ENCODE peak calls at places on chromosomes 7 and 10, in five cellular contexts. G is tibial artery, A is IMR-90, F is pancreas, Z is HCT116. C is an unnamed sample.

GRCh38 chr7:16615234-16615633 is 30.3 kb downstream of the ANKMY2 start:
- DNase-seq in G (no peak), Z (no peak), A (no peak), F (no peak), C (no peak)

GRCh38 chr7:55438765-55439525 is 73.8 kb downstream of the LANCL2 start:
- DNase-seq in A (peak; percentile 37), G (no peak), Z (no peak), F (no peak), C (no peak)

GRCh38 chr7:17304926-17305325 is 6.5 kb downstream of the AHR start:
- DNase-seq in A (peak; percentile 88), G (no peak), Z (peak; percentile 88), F (no peak), C (peak; percentile 91)

GRCh38 chr10:29243750-29244149 is 45.1 kb upstream of the LYZL1 start:
- DNase-seq in A (no peak), G (no peak), F (no peak), Z (peak; percentile 12), C (peak; percentile 11)

GRCh38 chr10:104612577-104613205 is 28.4 kb upstream of the SORCS3 start:
- DNase-seq in F (no peak), G (no peak), A (no peak), Z (no peak), C (no peak)

GRCh38 chr7:90726120-90726519 is 130.0 kb downstream of the CDK14 start:
- DNase-seq in G (no peak), Z (no peak), A (peak; percentile 46), F (no peak), C (no peak)

GRCh38 chr7:127733976-127734375 is 82.0 kb downstream of the SND1 start:
- DNase-seq in A (peak; percentile 17), F (no peak), Z (no peak), G (no peak), C (no peak)

GRCh38 chr10:79415736-79416577 is 29.5 kb downstream of the ZCCHC24 start:
- DNase-seq in F (peak; percentile 12), A (no peak), G (peak; percentile 58), Z (no peak), C (no peak)

GRCh38 chr10:114703377-114704125 is 45.5 kb upstream of the ABLIM1 start:
- DNase-seq in A (peak; percentile 43), Z (no peak), G (no peak), F (no peak), C (no peak)

GRCh38 chr7:142685877-142686508 is 63.3 kb upstream of the PRSS1 start:
- DNase-seq in A (no peak), G (no peak), F (no peak), Z (no peak), C (no peak)

GRCh38 chr10:79298403-79299244 is 48.6 kb upstream of the PPIF start:
- DNase-seq in G (peak; percentile 85), Z (peak; percentile 53), F (peak; percentile 66), A (peak; percentile 99), C (peak; percentile 66)

GRCh38 chr7:37310322-37311080 is 138.2 kb downstream of the ELMO1 start:
- DNase-seq in G (no peak), F (no peak), A (no peak), Z (no peak), C (no peak)

GRCh38 chr7:93310346-93310745 is 78.2 kb downstream of the VPS50 start:
- DNase-seq in G (no peak), F (no peak), Z (no peak), A (peak; percentile 50), C (peak; percentile 16)

GRCh38 chr7:13988011-13988410 is 1.5 kb downstream of the ETV1 start:
- DNase-seq in A (peak; percentile 77), F (no peak), Z (no peak), G (no peak), C (no peak)

GRCh38 chr7:119438315-119438714 is 834.7 kb upstream of the KCND2 start:
- DNase-seq in Z (no peak), A (no peak), G (no peak), F (no peak), C (no peak)
- H3K27me3 ChIP-seq in Z (no peaks in the 10 kb centered on the region), A (no peaks in the 10 kb centered on the region), G (no peaks in the 10 kb centered on the region), F (no peaks in the 10 kb centered on the region), C (no peaks in the 10 kb centered on the region)

GRCh38 chr7:20449146-20449648 is 118.5 kb downstream of the ITGB8 start:
- DNase-seq in A (no peak), F (no peak), Z (no peak), G (no peak), C (no peak)
- H3K27ac ChIP-seq in A (no peak overlapping the region), F (no peak overlapping the region), Z (no peak overlapping the region), G (no peak overlapping the region), C (no peak overlapping the region)

GRCh38 chr7:99387912-99388311 is 13.4 kb downstream of the ARPC1B start:
- DNase-seq in A (no peak), Z (no peak), F (peak; percentile 58), G (no peak), C (no peak)

GRCh38 chr7:99384523-99384922 is 10.0 kb downstream of the ARPC1B start:
- DNase-seq in Z (no peak), F (peak; percentile 52), G (no peak), A (no peak), C (no peak)

GRCh38 chr7:99385564-99385963 is 11.0 kb downstream of the ARPC1B start:
- DNase-seq in A (no peak), Z (no peak), F (peak; percentile 68), G (no peak), C (no peak)

GRCh38 chr7:99383791-99384370 is 9.4 kb downstream of the ARPC1B start:
- DNase-seq in Z (no peak), F (peak; percentile 51), G (no peak), A (no peak), C (no peak)

DNA sequence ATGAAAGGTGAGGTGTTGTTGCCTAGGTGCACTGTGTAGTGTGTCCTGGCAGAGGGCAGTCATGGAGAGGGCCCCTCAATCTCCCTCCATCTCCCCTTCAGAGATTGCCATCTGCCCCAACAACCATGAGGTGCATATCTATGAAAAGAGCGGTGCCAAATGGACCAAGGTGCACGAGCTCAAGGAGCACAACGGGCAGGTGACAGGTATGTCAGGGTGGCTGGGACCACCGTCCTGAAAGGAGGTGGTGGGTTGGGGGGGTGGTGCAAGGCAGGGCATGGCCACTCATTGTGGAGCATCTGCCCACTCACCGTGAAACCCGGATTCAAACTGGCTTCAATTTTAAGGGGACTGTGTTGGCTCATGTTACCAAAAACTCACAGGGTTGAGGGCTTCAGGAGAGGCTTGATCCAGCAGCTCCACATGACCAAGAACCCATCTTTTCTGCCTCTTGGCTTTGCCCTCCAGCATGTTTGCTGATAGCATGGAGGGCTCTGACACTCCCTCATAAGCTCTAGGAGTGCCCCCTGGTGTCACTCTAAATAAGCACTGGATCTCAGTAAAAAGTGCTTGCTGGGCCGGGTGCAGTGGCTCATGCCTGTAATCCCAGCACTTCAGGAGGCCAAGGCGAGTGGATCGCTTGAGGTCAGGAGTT is 12.2 kb downstream of the ARPC1B start:
- DNase-seq in G (no peak), A (peak; percentile 37), F (peak; percentile 28), Z (no peak), C (no peak)
- TF ChIP-seq CTCF in G (no peak), A (peak; percentile 27), F (no peak), Z (peak; percentile 46), C (peak; percentile 66)

GRCh38 chr10:125534515-125534914 is 148.4 kb downstream of the TEX36 start:
- DNase-seq in F (no peak), A (no peak), Z (no peak), G (no peak), C (no peak)
- H3K27me3 ChIP-seq in F (no peaks in the 10 kb centered on the region), A (peaks cover 3% of the 10 kb centered on the region), Z (peaks cover 42% of the 10 kb centered on the region), G (no peaks in the 10 kb centered on the region), C (peaks cover 4% of the 10 kb centered on the region)

GRCh38 chr10:6067457-6067856 is 5.3 kb upstream of the IL2RA start:
- DNase-seq in F (no peak), A (no peak), Z (no peak), G (peak; percentile 21), C (no peak)
- H3K27ac ChIP-seq in F (no peak overlapping the region), A (no peak overlapping the region), Z (no peak overlapping the region), G (no peak overlapping the region), C (no peak overlapping the region)

DNA sequence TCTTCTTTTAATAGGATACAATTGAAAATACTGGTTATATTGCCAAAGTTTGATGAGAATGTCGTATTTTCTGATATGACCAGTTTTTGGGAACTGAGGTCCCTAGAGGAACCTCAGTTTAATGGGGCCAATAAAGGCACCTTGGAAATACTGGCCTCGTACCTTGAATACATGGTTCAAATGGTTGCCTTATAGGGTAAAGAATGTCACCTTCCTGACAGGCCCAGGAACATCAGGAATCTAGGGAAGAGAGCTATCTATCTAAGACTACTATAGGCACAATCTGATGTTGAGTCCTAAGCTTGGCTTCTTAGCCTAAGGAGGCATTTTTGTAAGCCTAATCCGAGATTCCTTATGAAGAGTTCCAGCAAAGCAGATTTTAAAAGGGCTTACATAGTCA is 9.3 kb downstream of the SHTN1 start:
- DNase-seq in Z (no peak), F (no peak), A (no peak), G (no peak), C (no peak)
- TF ChIP-seq CTCF in Z (no peak), F (no peak), A (no peak), G (no peak), C (no peak)

GRCh38 chr7:25850730-25851129 is 301.3 kb upstream of the NFE2L3 start:
- DNase-seq in F (no peak), A (no peak), Z (no peak), G (no peak), C (no peak)
- H3K27me3 ChIP-seq in F (peaks cover 3% of the 10 kb centered on the region), A (peaks cover 3% of the 10 kb centered on the region), Z (peaks cover 4% of the 10 kb centered on the region), G (no peaks in the 10 kb centered on the region), C (no peaks in the 10 kb centered on the region)

GRCh38 chr10:69459893-69460575 is 8.8 kb downstream of the TSPAN15 start:
- DNase-seq in G (no peak), F (no peak), Z (no peak), A (no peak), C (no peak)
- H3K27ac ChIP-seq in G (peak overlapping the region; percentile 67), F (peak overlapping the region; percentile 80), Z (peak overlapping the region; percentile 69), A (no peak overlapping the region), C (no peak overlapping the region)

C was measured in foreskin keratinocyte.